ENCODE peak calls at places on chromosomes 2 and 18, in eight cellular contexts. J is A549, V is foreskin fibroblast, Q is astrocyte of the cerebellum, W is cardiac fibroblast, G is progenitor cell of endocrine pancreas, S is GM10248, L is psoas muscle. K is an unnamed sample.

GRCh38 chr2:31329081-31329605 is 85.4 kb downstream of the XDH start:
- DNase-seq in J (no peak), V (no peak), Q (no peak), W (no peak), G (no peak), S (no peak), L (no peak), K (no peak)

GRCh38 chr18:63177822-63178525 is 141.6 kb downstream of the BCL2 start:
- DNase-seq in J (no peak), V (peak; percentile 67), Q (no peak), W (no peak), G (no peak), S (no peak), L (peak; percentile 77), K (no peak)

GRCh38 chr2:10265328-10266132 is 37.2 kb upstream of the HPCAL1 start:
- DNase-seq in J (no peak), V (no peak), Q (no peak), W (no peak), G (no peak), S (no peak), L (peak; percentile 24), K (no peak)

GRCh38 chr2:165287083-165287778 is 48.0 kb downstream of the SCN2A start:
- DNase-seq in J (no peak), V (no peak), Q (no peak), W (no peak), G (no peak), S (no peak), L (no peak), K (no peak)

GRCh38 chr18:79877163-79878091 is 74.0 kb downstream of the SLC66A2 start:
- DNase-seq in J (no peak), V (peak; percentile 9), Q (no peak), W (no peak), G (no peak), S (no peak), L (peak; percentile 44), K (peak; percentile 83)

GRCh38 chr2:100957971-100958653 is 44.0 kb upstream of the RPL31 start:
- DNase-seq in J (no peak), V (peak; percentile 94), Q (peak; percentile 80), W (peak; percentile 93), G (no peak), S (no peak), L (no peak), K (no peak)

GRCh38 chr18:46630160-46630559 is 26.9 kb downstream of the LOXHD1 start:
- DNase-seq in J (no peak), V (no peak), Q (no peak), W (no peak), G (no peak), S (no peak), L (no peak), K (peak; percentile 44)

GRCh38 chr2:97732436-97733340 is 19.3 kb downstream of the ZAP70 start:
- DNase-seq in J (no peak), V (no peak), Q (no peak), W (no peak), G (no peak), S (no peak), L (no peak), K (no peak)

GRCh38 chr2:181546086-181546485 is 88.9 kb downstream of the ITGA4 start:
- DNase-seq in J (no peak), V (peak; percentile 67), Q (peak; percentile 1), W (no peak), G (no peak), S (no peak), L (no peak), K (no peak)

GRCh38 chr2:4591261-4591660 is 887.9 kb downstream of the DCDC2C start:
- DNase-seq in J (no peak), V (no peak), Q (no peak), W (no peak), G (no peak), S (no peak), L (no peak), K (no peak)

GRCh38 chr2:229313591-229313990 is 42.5 kb upstream of the PID1 start:
- DNase-seq in J (no peak), V (peak; percentile 87), Q (no peak), W (peak; percentile 84), G (no peak), S (no peak), L (no peak), K (no peak)

GRCh38 chr2:219219781-219220532 is 1.2 kb upstream of the ABCB6 start:
- DNase-seq in J (no peak), V (no peak), Q (no peak), W (no peak), G (no peak), S (no peak), L (no peak), K (no peak)

GRCh38 chr2:219215871-219216536 is 2.8 kb downstream of the ABCB6 start:
- DNase-seq in J (no peak), V (no peak), Q (no peak), W (no peak), G (no peak), S (no peak), L (no peak), K (no peak)

GRCh38 chr2:219219113-219219696 is 447 bp upstream of the ABCB6 start:
- DNase-seq in J (no peak), V (no peak), Q (no peak), W (no peak), G (no peak), S (no peak), L (no peak), K (no peak)

GRCh38 chr2:219220652-219221402 is 2.1 kb upstream of the ABCB6 start:
- DNase-seq in J (no peak), V (no peak), Q (no peak), W (no peak), G (no peak), S (no peak), L (no peak), K (no peak)

DNA sequence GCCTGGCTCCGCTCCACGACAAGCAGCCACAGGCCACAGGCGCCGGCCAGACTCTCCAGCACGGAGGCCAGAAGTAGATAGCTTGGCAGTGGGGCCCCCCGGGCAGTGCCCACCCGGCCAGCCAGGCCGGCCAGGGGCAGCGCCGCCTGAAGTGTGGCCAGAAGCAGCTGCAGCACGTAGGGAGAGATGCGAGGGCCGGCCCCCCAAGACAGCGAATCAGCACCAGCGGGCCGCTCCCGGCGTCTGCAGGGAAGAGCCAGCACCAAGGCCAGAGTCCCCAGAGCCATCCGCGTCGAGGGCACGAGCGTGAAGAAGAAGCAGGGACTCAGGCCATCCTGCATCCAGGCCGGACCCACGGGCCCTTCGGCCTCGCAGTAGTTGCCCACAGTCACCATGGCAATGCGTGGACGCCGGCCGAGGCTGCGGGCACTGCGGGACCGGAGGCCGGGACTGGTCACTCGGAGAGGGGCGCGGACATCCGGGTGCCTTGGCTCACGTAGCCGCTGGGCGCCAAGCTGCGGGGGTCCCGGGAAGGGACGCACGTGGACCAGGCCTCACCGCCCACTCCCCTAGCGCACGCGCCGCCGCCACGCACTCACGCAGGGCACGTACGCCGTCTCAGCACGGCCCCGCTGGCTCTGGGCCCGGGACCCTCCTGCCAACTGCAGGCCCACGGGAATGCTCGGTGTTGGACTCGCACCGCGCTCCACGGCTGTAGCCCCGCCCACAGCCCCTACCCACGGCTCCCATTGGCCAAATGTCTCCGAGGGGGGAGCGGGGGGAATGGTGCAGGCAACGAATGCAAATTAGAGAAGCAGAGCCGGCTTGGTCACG is at the start of gene ABCB6:
- DNase-seq in J (peak; percentile 92), V (peak; percentile 97), Q (peak; percentile 84), W (peak; percentile 98), G (peak; percentile 86), S (peak; percentile 93), L (peak; percentile 99), K (peak; percentile 98)
- TF ChIP-seq CTCF in J (no peak), V (no peak), Q (no peak), W (no peak), G (no peak), S (no peak), L (no peak), K (no peak)

GRCh38 chr2:115880558-115880957 is 1438.1 kb downstream of the DPP10 start:
- DNase-seq in J (no peak), V (no peak), Q (no peak), W (no peak), G (no peak), S (no peak), L (no peak), K (no peak)
- TF ChIP-seq CTCF in J (no peak), V (no peak), Q (no peak), W (no peak), G (peak; percentile 39), S (no peak), L (no peak), K (no peak)

DNA sequence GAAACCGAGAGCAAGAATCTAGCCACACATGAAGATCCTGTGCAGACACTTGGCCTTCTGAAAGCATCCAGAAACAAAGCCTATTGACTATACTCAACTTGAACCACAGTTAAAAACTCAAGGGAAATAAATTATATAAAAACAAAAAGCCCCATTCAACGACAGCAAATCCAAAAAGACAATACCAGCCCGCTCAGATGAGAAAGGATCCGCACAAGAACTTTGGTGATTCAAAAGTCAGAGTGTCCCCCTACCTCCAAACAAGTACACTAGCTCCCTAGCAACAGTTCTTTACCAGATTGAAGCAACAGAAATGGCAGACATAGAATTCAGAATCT is 163.2 kb downstream of the WDPCP start:
- DNase-seq in J (no peak), V (no peak), Q (no peak), W (no peak), G (no peak), S (no peak), L (no peak), K (no peak)
- TF ChIP-seq CTCF in J (no peak), V (no peak), Q (no peak), W (no peak), G (no peak), S (no peak), L (no peak), K (no peak)

DNA sequence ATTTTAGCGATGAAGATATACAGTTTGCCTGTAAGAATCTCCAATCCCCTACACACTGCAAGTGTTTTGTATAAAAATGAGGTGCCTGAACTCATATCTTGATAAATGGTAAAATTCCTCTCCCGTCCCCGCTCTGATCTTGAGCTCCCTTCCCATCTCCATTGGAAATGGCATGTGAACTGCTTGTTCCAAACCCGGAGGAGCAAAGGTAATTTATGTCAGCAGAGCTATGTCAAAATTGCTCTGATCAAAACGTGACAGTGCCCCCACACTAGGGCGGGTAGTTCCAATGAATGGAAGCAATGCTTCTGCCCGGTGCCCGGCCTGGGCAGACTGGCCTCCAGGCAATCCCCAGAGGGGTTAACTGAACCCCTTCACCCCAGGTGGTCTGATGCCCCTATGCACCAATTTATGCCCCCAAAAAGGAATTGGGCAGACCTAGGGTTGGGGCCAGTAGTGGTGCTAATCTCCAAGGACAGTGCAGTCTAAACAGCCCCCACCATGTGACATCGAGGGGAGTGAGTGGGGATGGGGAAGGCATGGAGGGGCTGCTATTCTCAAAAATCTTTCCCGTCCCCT is 3.6 kb upstream of the GMPPA start:
- DNase-seq in J (no peak), V (no peak), Q (no peak), W (no peak), G (no peak), S (no peak), L (no peak), K (no peak)
- TF ChIP-seq CTCF in J (no peak), V (no peak), Q (no peak), W (no peak), G (no peak), S (no peak), L (no peak), K (no peak)

GRCh38 chr18:5431836-5432575 is 111.8 kb downstream of the EPB41L3 start:
- DNase-seq in J (no peak), V (peak; percentile 36), Q (no peak), W (no peak), G (no peak), S (no peak), L (no peak), K (no peak)
- TF ChIP-seq CTCF in J (no peak), V (no peak), Q (no peak), W (no peak), G (no peak), S (no peak), L (no peak), K (no peak)